ENCODE peak calls at places on chromosome 3, in six cellular contexts. O is CD8-positive, alpha-beta memory T cell; C is sigmoid colon; Z is adipocyte; H is HCT116; J is PC-3. K is an unnamed sample.

GRCh38 chr3:12893247-12893646 is 51.9 kb upstream of the RPL32 start:
- DNase-seq in C (no peak), Z (no peak), O (no peak), H (no peak), J (peak; percentile 19), K (no peak)

GRCh38 chr3:57696861-57697321 is 4.0 kb upstream of the DENND6A start:
- DNase-seq in C (no peak), J (peak; percentile 38), O (no peak), H (no peak), Z (peak; percentile 67), K (peak; percentile 84)

GRCh38 chr3:67559029-67559605 is 95.3 kb downstream of the SUCLG2 start:
- DNase-seq in H (no peak), C (no peak), J (no peak), O (no peak), Z (no peak), K (no peak)

GRCh38 chr3:175266993-175267960 is 408.1 kb downstream of the NAALADL2 start:
- DNase-seq in C (no peak), J (peak; percentile 62), O (no peak), Z (peak; percentile 70), H (no peak), K (no peak)

GRCh38 chr3:31503456-31503855 is 29.3 kb upstream of the STT3B start:
- DNase-seq in Z (no peak), J (peak; percentile 34), O (no peak), C (no peak), H (no peak), K (no peak)

GRCh38 chr3:105906834-105907233 is 38.0 kb upstream of the CBLB start:
- DNase-seq in O (no peak), J (peak; percentile 61), H (no peak), C (peak; percentile 87), Z (peak; percentile 80), K (no peak)

GRCh38 chr3:146093928-146094327 is 67.1 kb downstream of the PLOD2 start:
- DNase-seq in C (no peak), O (no peak), J (no peak), H (no peak), Z (peak; percentile 40), K (no peak)

GRCh38 chr3:52532517-52532837 is 1.2 kb downstream of the NT5DC2 start:
- DNase-seq in H (no peak), C (peak; percentile 71), J (peak; percentile 55), O (no peak), Z (peak; percentile 11), K (no peak)

GRCh38 chr3:62134061-62134496 is 239.3 kb downstream of the FEZF2 start:
- DNase-seq in Z (peak; percentile 42), J (no peak), C (no peak), H (peak; percentile 7), O (no peak), K (peak; percentile 62)

GRCh38 chr3:71652786-71653419 is 69.4 kb upstream of the FOXP1 start:
- DNase-seq in H (peak; percentile 4), J (peak; percentile 76), O (peak; percentile 4), C (peak; percentile 80), Z (peak; percentile 83), K (no peak)

GRCh38 chr3:98690876-98691275 is 72.3 kb upstream of the ST3GAL6 start:
- DNase-seq in J (peak; percentile 39), Z (peak; percentile 9), C (no peak), H (no peak), O (no peak), K (no peak)

GRCh38 chr3:13902648-13903238 is 22.9 kb upstream of the WNT7A start:
- DNase-seq in O (no peak), C (no peak), J (no peak), H (no peak), Z (no peak), K (no peak)
- H3K9me3 ChIP-seq in O (peaks cover 39% of the 10 kb centered on the region), C (peaks cover 23% of the 10 kb centered on the region), J (peaks cover 61% of the 10 kb centered on the region), H (no peaks in the 10 kb centered on the region), Z (peaks cover 97% of the 10 kb centered on the region), K (peaks cover 43% of the 10 kb centered on the region)

GRCh38 chr3:43016513-43016865 is 37.4 kb downstream of the GASK1A start:
- DNase-seq in O (peak; percentile 51), J (no peak), C (no peak), Z (no peak), H (no peak), K (no peak)
- H3K9me3 ChIP-seq in O (peaks cover 62% of the 10 kb centered on the region), J (peaks cover 3% of the 10 kb centered on the region), C (no peaks in the 10 kb centered on the region), Z (peaks cover 6% of the 10 kb centered on the region), H (no peaks in the 10 kb centered on the region), K (no peaks in the 10 kb centered on the region)

GRCh38 chr3:126083913-126084514 is at the start of gene SLC41A3:
- DNase-seq in H (peak; percentile 50), O (peak; percentile 86), J (peak; percentile 73), Z (peak; percentile 91), C (peak; percentile 94), K (peak; percentile 66)

GRCh38 chr3:126084667-126085180 is 800 bp upstream of the SLC41A3 start:
- DNase-seq in J (no peak), Z (no peak), C (no peak), O (no peak), H (no peak), K (no peak)

GRCh38 chr3:126085841-126086240 is 1.9 kb upstream of the SLC41A3 start:
- DNase-seq in H (no peak), J (no peak), C (no peak), Z (no peak), O (no peak), K (no peak)

GRCh38 chr3:126085276-126085675 is 1.4 kb upstream of the SLC41A3 start:
- DNase-seq in C (no peak), O (no peak), Z (no peak), J (no peak), H (no peak), K (no peak)

DNA sequence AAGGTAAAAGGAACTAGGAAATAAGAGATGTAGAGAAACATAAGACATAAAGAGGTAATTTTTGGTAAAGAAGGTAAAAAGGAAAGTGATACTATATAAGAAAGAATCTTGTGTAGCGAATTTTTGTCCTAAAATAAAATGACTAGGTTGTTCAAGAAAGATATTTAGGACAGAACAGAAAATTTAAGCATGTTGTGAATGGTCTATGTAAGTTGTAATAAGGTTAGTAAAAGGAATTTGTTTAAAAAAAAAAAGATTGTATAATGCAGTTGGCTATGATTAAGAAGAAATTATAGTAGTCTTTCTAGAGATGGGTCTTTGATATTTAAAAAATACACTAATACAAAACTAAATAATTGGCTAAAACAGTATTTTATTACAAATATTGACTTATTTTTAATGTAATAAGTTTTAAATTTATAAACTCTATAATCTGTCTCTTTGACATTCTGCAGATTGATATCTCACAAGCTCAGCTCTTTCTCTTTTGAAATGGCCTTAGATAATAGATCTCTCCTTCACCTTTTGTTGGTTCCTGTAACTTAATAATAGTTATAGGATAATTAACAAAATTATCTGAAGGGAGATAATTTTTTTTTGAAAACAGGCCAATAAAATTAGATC is 3.7 kb upstream of the SLC41A3 start:
- DNase-seq in J (no peak), H (no peak), C (no peak), O (no peak), Z (no peak), K (no peak)
- H3K9me3 ChIP-seq in J (peaks cover 4% of the 10 kb centered on the region), H (no peaks in the 10 kb centered on the region), C (no peaks in the 10 kb centered on the region), O (no peaks in the 10 kb centered on the region), Z (no peaks in the 10 kb centered on the region), K (no peaks in the 10 kb centered on the region)

DNA sequence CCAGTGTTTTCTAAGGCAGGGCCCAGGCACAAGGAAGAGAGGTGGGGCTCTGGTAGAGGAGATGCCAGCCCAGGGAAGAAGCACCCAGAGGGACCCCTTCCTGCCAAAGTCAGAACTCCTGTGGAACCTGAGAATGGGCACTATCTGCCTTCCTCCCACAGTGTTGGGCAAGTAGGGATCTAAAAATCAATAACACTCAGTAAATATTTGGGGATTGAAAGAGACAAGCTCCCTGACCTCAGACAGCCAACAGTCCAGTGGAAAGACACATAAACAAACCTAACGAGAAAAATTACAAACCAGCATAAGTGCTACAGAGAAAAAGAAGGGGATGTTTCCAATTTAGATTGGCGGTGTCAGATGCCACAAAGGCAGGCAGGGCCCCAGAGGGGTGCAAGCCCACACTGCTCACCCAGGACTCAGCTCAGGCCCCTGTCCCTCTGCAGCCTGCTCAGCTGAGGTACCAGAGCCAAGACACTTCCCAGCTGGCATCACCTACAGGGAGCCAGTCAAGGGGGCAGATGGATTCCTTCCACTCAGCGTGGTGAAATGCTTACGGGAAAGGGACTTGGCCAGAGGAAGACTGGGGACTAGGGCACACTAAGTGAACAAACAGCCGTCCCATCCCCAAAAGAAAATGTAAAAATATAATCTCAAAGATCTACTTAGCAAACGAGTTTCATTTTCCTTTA is 15.9 kb downstream of the ADCY5 start:
- DNase-seq in H (no peak), C (no peak), Z (peak; percentile 10), J (no peak), O (no peak), K (no peak)
- H3K9me3 ChIP-seq in H (no peaks in the 10 kb centered on the region), C (no peaks in the 10 kb centered on the region), Z (no peaks in the 10 kb centered on the region), J (no peaks in the 10 kb centered on the region), O (no peaks in the 10 kb centered on the region), K (no peaks in the 10 kb centered on the region)